ENCODE peak calls at places on chromosomes 2 and 18, in ten cellular contexts. V, M, I, K, Q, T, D, R, C and E are unnamed samples.

GRCh38 chr2:94956797-94957391 is 68.6 kb upstream of the MAL start:
- DNase-seq in C (no peak), Q (peak), D (peak), T (no peak), V (no peak), K (no peak), M (peak), R (no peak), I (no peak), E (no peak)

GRCh38 chr2:218722876-218723477 is 12.3 kb downstream of the TTLL4 start:
- DNase-seq in I (no peak), R (no peak), V (no peak), K (peak), T (no peak), C (no peak), M (no peak), Q (no peak), D (no peak), E (no peak)

GRCh38 chr2:196846295-196846694 is 37.1 kb upstream of the C2orf66 start:
- DNase-seq in I (no peak), D (no peak), M (no peak), K (no peak), T (no peak), V (no peak), R (no peak), C (no peak), Q (no peak), E (no peak)

GRCh38 chr2:280655-281110 is 7.2 kb downstream of the ALKAL2 start:
- DNase-seq in Q (no peak), K (no peak), M (no peak), D (no peak), I (no peak), T (no peak), V (no peak), C (no peak), R (no peak), E (no peak)

GRCh38 chr2:102240640-102241370 is 54.0 kb downstream of the IL1RL2 start:
- DNase-seq in M (peak), I (peak), T (peak), R (peak), C (peak), D (peak), Q (peak), K (peak), V (peak), E (peak)

GRCh38 chr2:68487773-68488355 is 20.5 kb downstream of the APLF start:
- DNase-seq in M (no peak), I (no peak), K (no peak), R (no peak), C (no peak), D (peak), T (no peak), V (no peak), Q (no peak), E (no peak)

GRCh38 chr2:33168425-33168824 is 221.7 kb downstream of the LTBP1 start:
- DNase-seq in M (no peak), Q (no peak), T (no peak), K (no peak), V (no peak), D (no peak), C (no peak), R (no peak), I (no peak), E (no peak)

GRCh38 chr2:215711484-215712034 is 275.7 kb upstream of the FN1 start:
- DNase-seq in C (no peak), D (peak), Q (no peak), T (no peak), R (no peak), V (no peak), K (no peak), I (no peak), M (no peak), E (no peak)

GRCh38 chr18:55235094-55235461 is 275.8 kb upstream of the CCDC68 start:
- DNase-seq in Q (no peak), C (no peak), I (no peak), M (no peak), T (no peak), K (no peak), D (no peak), R (no peak), V (no peak), E (no peak)

GRCh38 chr2:140998577-140998976 is 1132.2 kb downstream of the LRP1B start:
- DNase-seq in R (no peak), V (no peak), M (no peak), I (no peak), Q (no peak), K (no peak), T (no peak), C (no peak), D (peak), E (no peak)

GRCh38 chr2:241505086-241505780 is 3.2 kb downstream of the STK25 start:
- DNase-seq in M (no peak), Q (no peak), T (no peak), C (no peak), D (no peak), V (no peak), R (no peak), I (no peak), K (no peak), E (no peak)

GRCh38 chr2:108931372-108931771 is 57.6 kb downstream of the EDAR start:
- DNase-seq in V (no peak), D (no peak), T (no peak), I (no peak), K (no peak), R (no peak), M (no peak), C (no peak), Q (no peak), E (no peak)